ENCODE peak calls at places on chromosomes 3 and 15, in ten cellular contexts. C is stimulated activated naive CD8-positive, alpha-beta T cell treated with anti-CD3 and anti-CD28 coated beads, Interleukin-15, Interleukin-2, amounts not matched to agents 100 U/mL and 50 U/mL, for 24 hours; Z is activated CD4-positive, alpha-beta T cell treated with anti-CD3 and anti-CD28 coated beads, Interleukin-2, amount 10 ng/mL, durations not matched to agents 7 days and 5 days; T is brain microvascular endothelial cell; L is GM04503; U is OCI-LY7; Q is GM06990; B is mucosa of descending colon; H is foreskin fibroblast; Y is LoVo. P is an unnamed sample.

GRCh38 chr3:139312416-139312815 is 31.4 kb upstream of the MRPS22 start:
- DNase-seq in Z (no peak), U (no peak), B (no peak), Y (no peak), Q (no peak), H (no peak), L (no peak), C (no peak), T (no peak), P (no peak)

GRCh38 chr3:137047240-137047639 is 89.5 kb downstream of the IL20RB start:
- DNase-seq in U (no peak), Z (no peak), Q (no peak), C (no peak), Y (no peak), T (no peak), B (no peak), L (no peak), H (no peak), P (no peak)

GRCh38 chr3:70774641-70775040 is 462.2 kb upstream of the MDFIC2 start:
- DNase-seq in L (no peak), Q (no peak), Y (no peak), U (no peak), C (no peak), H (peak; percentile 37), Z (no peak), B (no peak), T (no peak), P (no peak)

GRCh38 chr15:45377630-45378148 is 655 bp downstream of the GATM start:
- DNase-seq in T (no peak), U (no peak), Z (no peak), Q (no peak), H (peak; percentile 10), B (peak; percentile 61), L (no peak), Y (no peak), C (no peak), P (no peak)

GRCh38 chr3:80993241-80993945 is 768.1 kb downstream of the GBE1 start:
- DNase-seq in C (no peak), U (no peak), H (no peak), B (no peak), T (no peak), L (no peak), Q (no peak), Z (no peak), Y (no peak), P (no peak)

GRCh38 chr3:128320551-128321340 is 145.9 kb downstream of the DNAJB8 start:
- DNase-seq in B (no peak), Q (no peak), Z (no peak), L (no peak), H (no peak), T (no peak), C (no peak), U (no peak), Y (no peak), P (no peak)

GRCh38 chr3:123449986-123450474 is 1.1 kb upstream of the ADCY5 start:
- DNase-seq in L (no peak), T (no peak), C (no peak), H (peak; percentile 24), U (no peak), B (peak; percentile 38), Y (no peak), Q (no peak), Z (no peak), P (no peak)

GRCh38 chr3:107589454-107589853 is 66.7 kb downstream of the BBX start:
- DNase-seq in U (no peak), Z (no peak), Q (no peak), C (no peak), T (no peak), L (no peak), B (no peak), H (no peak), Y (no peak), P (no peak)

GRCh38 chr3:27216295-27216694 is 152.9 kb downstream of the NEK10 start:
- DNase-seq in H (no peak), C (no peak), Q (no peak), U (no peak), L (no peak), Z (no peak), Y (no peak), T (no peak), B (no peak), P (no peak)

GRCh38 chr3:188890572-188891270 is 281.1 kb upstream of the TPRG1 start:
- DNase-seq in T (no peak), U (no peak), C (no peak), L (no peak), B (no peak), Q (no peak), Z (no peak), Y (no peak), H (peak; percentile 80), P (no peak)

GRCh38 chr3:120634539-120634938 is 38.4 kb downstream of the NDUFB4 start:
- DNase-seq in Z (no peak), B (no peak), U (no peak), L (no peak), Y (no peak), T (no peak), C (no peak), Q (no peak), H (peak; percentile 8), P (no peak)

GRCh38 chr15:101379647-101380046 is 84.6 kb upstream of the SNRPA1 start:
- DNase-seq in B (no peak), C (no peak), U (no peak), L (no peak), Z (no peak), Y (no peak), Q (no peak), T (no peak), H (no peak), P (no peak)

GRCh38 chr15:91448245-91448644 is 348.2 kb downstream of the SV2B start:
- DNase-seq in U (no peak), C (no peak), T (no peak), B (no peak), Q (no peak), H (no peak), Y (no peak), L (no peak), Z (peak; percentile 20), P (no peak)

GRCh38 chr15:28103402-28103801 is 4.3 kb upstream of the OCA2 start:
- DNase-seq in C (no peak), B (no peak), T (no peak), U (no peak), L (no peak), Q (no peak), Y (no peak), Z (no peak), H (no peak), P (no peak)

GRCh38 chr15:66651913-66652642 is 50.0 kb upstream of the SMAD6 start:
- DNase-seq in T (no peak), U (no peak), H (no peak), Q (no peak), C (no peak), Z (no peak), L (no peak), Y (no peak), B (no peak), P (no peak)

GRCh38 chr15:88187195-88187594 is 69.3 kb downstream of the NTRK3 start:
- DNase-seq in Q (no peak), H (no peak), C (no peak), Y (peak; percentile 32), L (no peak), B (no peak), Z (no peak), T (no peak), U (no peak), P (no peak)

GRCh38 chr3:147797095-147797494 is 387.9 kb downstream of the ZIC1 start:
- DNase-seq in Z (no peak), H (no peak), Y (no peak), Q (no peak), T (no peak), U (no peak), L (no peak), C (no peak), B (no peak), P (no peak)

GRCh38 chr3:112789787-112790186 is 56.9 kb downstream of the CD200R1L start:
- DNase-seq in B (no peak), L (no peak), C (no peak), Y (no peak), Z (no peak), Q (no peak), H (peak; percentile 21), T (no peak), U (no peak), P (no peak)

GRCh38 chr15:63379492-63380150 is 2.0 kb downstream of the CA12 start:
- DNase-seq in H (peak; percentile 56), L (no peak), T (no peak), Z (no peak), Y (no peak), Q (no peak), B (no peak), U (no peak), C (no peak), P (no peak)

GRCh38 chr3:62361261-62361660 is 12.1 kb downstream of the FEZF2 start:
- DNase-seq in L (no peak), Q (no peak), C (no peak), T (no peak), B (no peak), Y (no peak), H (no peak), Z (no peak), U (peak; percentile 8), P (no peak)

GRCh38 chr15:39426552-39427532 is 154.0 kb upstream of the THBS1 start:
- DNase-seq in B (peak; percentile 36), U (no peak), T (peak; percentile 85), H (peak; percentile 6), Q (peak; percentile 79), C (peak; percentile 81), Y (no peak), Z (peak; percentile 81), L (peak; percentile 73), P (peak; percentile 27)

GRCh38 chr15:90873998-90874605 is 5.7 kb downstream of the FURIN start:
- DNase-seq in Z (no peak), H (peak; percentile 41), B (no peak), L (no peak), Q (no peak), T (no peak), Y (no peak), U (no peak), C (no peak), P (no peak)

GRCh38 chr15:31306036-31306425 is 20.6 kb upstream of the KLF13 start:
- DNase-seq in B (no peak), Q (no peak), U (no peak), C (no peak), L (no peak), Y (no peak), Z (no peak), T (no peak), H (no peak), P (peak; percentile 2)

GRCh38 chr15:80153900-80154299 is 1.1 kb downstream of the FAH start:
- DNase-seq in L (no peak), T (no peak), Y (no peak), U (no peak), C (no peak), H (peak; percentile 72), Q (no peak), Z (no peak), B (no peak), P (peak; percentile 21)